ENCODE peak calls at places on chromosomes 1 and 21, in eight cellular contexts. A is T-cell; H is ureter; X is ovary; I is activated naive CD4-positive, alpha-beta T cell; C is H54; Q is NT2/D1; P is NCI-H1105. K is an unnamed sample.

GRCh38 chr1:27604579-27605299 is 795 bp upstream of the AHDC1 start:
- DNase-seq in P (no peak), I (no peak), H (no peak), Q (no peak), C (no peak), X (no peak), A (no peak), K (no peak)

GRCh38 chr21:28509031-28509430 is 483.6 kb downstream of the LTN1 start:
- DNase-seq in I (no peak), C (no peak), X (no peak), H (no peak), Q (no peak), P (no peak), A (no peak), K (no peak)

GRCh38 chr1:234848972-234849641 is 239.1 kb upstream of the IRF2BP2 start:
- DNase-seq in X (no peak), I (no peak), A (no peak), P (no peak), C (no peak), H (no peak), Q (no peak), K (no peak)

GRCh38 chr1:36457691-36458090 is 6.5 kb downstream of the MRPS15 start:
- DNase-seq in C (no peak), X (no peak), A (no peak), P (no peak), Q (no peak), I (no peak), H (no peak), K (no peak)

GRCh38 chr1:36352910-36353878 is 29.7 kb upstream of the EVA1B start:
- DNase-seq in C (peak; percentile 72), H (no peak), Q (no peak), I (no peak), X (no peak), A (no peak), P (no peak), K (no peak)

GRCh38 chr21:25735895-25736597 is 1.3 kb downstream of the GABPA start:
- DNase-seq in C (no peak), H (no peak), Q (peak; percentile 23), X (no peak), A (no peak), I (no peak), P (peak; percentile 4), K (no peak)

GRCh38 chr1:89465201-89465600 is 59.4 kb upstream of the LRRC8B start:
- DNase-seq in A (no peak), C (no peak), Q (no peak), P (no peak), I (no peak), H (no peak), X (no peak), K (no peak)

GRCh38 chr1:182147136-182147815 is 85.8 kb upstream of the ZNF648 start:
- DNase-seq in I (no peak), Q (no peak), A (no peak), P (no peak), H (no peak), X (no peak), C (no peak), K (no peak)

GRCh38 chr1:48495911-48496310 is 23.9 kb upstream of the SPATA6 start:
- DNase-seq in X (no peak), Q (no peak), C (no peak), H (no peak), A (no peak), P (no peak), I (no peak), K (no peak)

GRCh38 chr1:43368646-43369020 is 822 bp upstream of the ELOVL1 start:
- DNase-seq in Q (no peak), C (no peak), P (no peak), I (no peak), H (no peak), A (no peak), X (no peak), K (no peak)

GRCh38 chr1:153343040-153343681 is 5.5 kb downstream of the PGLYRP4 start:
- DNase-seq in A (no peak), P (no peak), Q (no peak), X (no peak), H (no peak), C (no peak), I (no peak), K (no peak)

GRCh38 chr1:17653728-17654351 is 101.3 kb upstream of the ACTL8 start:
- DNase-seq in Q (peak; percentile 16), X (peak; percentile 36), P (peak; percentile 38), C (no peak), H (no peak), A (no peak), I (no peak), K (no peak)

GRCh38 chr1:8009043-8010002 is 16.8 kb downstream of the ERRFI1 start:
- DNase-seq in C (no peak), I (no peak), H (no peak), X (no peak), A (no peak), Q (no peak), P (no peak), K (no peak)

GRCh38 chr1:32247452-32247851 is 430 bp downstream of the FAM167B start:
- DNase-seq in C (no peak), P (no peak), Q (no peak), I (no peak), A (no peak), H (peak; percentile 50), X (no peak), K (no peak)

GRCh38 chr21:38359090-38359489 is 102.3 kb downstream of the KCNJ15 start:
- DNase-seq in H (peak; percentile 41), Q (no peak), C (no peak), I (no peak), P (no peak), A (no peak), X (no peak), K (no peak)

GRCh38 chr1:183365676-183366075 is 52.5 kb downstream of the NMNAT2 start:
- DNase-seq in I (no peak), H (no peak), X (no peak), C (peak; percentile 29), Q (no peak), P (no peak), A (no peak), K (no peak)

GRCh38 chr1:230176871-230177411 is 109.9 kb downstream of the GALNT2 start:
- DNase-seq in C (no peak), I (no peak), A (no peak), H (peak; percentile 63), Q (no peak), P (no peak), X (peak; percentile 82), K (no peak)

GRCh38 chr1:113652773-113653172 is 106.5 kb downstream of the PHTF1 start:
- DNase-seq in C (no peak), X (no peak), A (no peak), Q (no peak), H (no peak), I (no peak), P (no peak), K (no peak)

GRCh38 chr1:172777767-172778166 is 118.9 kb downstream of the FASLG start:
- DNase-seq in I (no peak), H (no peak), Q (no peak), X (no peak), A (no peak), C (no peak), P (no peak), K (no peak)

GRCh38 chr21:34202553-34203332 is 129.4 kb downstream of the MRPS6 start:
- DNase-seq in P (no peak), H (peak; percentile 60), I (no peak), Q (peak; percentile 58), A (no peak), C (no peak), X (no peak), K (peak; percentile 59)

GRCh38 chr1:119116725-119117124 is 23.7 kb downstream of the WARS2 start:
- DNase-seq in I (no peak), X (no peak), H (no peak), P (no peak), C (no peak), A (no peak), Q (no peak), K (no peak)

K was measured in mesothelial cell of epicardium.